ENCODE peak calls at places on chromosome 2, in four cellular contexts. X is pancreas; B is CD4-positive, CD25-positive, alpha-beta regulatory T cell; C is OCI-LY7. V is an unnamed sample.

GRCh38 chr2:151237422-151238012 is 24.1 kb downstream of the RBM43 start:
- DNase-seq in X (no peak), B (no peak), C (no peak), V (no peak)

GRCh38 chr2:28583899-28584553 is 88.2 kb downstream of the PLB1 start:
- DNase-seq in X (peak; percentile 68), B (peak; percentile 61), C (no peak), V (no peak)

GRCh38 chr2:166671831-166672230 is 177.8 kb upstream of the SCN7A start:
- DNase-seq in X (no peak), B (no peak), C (no peak), V (no peak)

GRCh38 chr2:493278-493677 is 183.9 kb downstream of the TMEM18 start:
- DNase-seq in X (no peak), B (no peak), C (no peak), V (no peak)

GRCh38 chr2:67486041-67486796 is 89.1 kb downstream of the ETAA1 start:
- DNase-seq in X (peak; percentile 44), B (no peak), C (no peak), V (no peak)

GRCh38 chr2:129443235-129443884 is 536.1 kb upstream of the RAB6C start:
- DNase-seq in X (no peak), B (no peak), C (peak; percentile 60), V (no peak)

GRCh38 chr2:46615555-46616487 is 136.5 kb downstream of the TMEM247 start:
- DNase-seq in X (peak; percentile 14), B (peak; percentile 33), C (peak; percentile 50), V (no peak)

GRCh38 chr2:226802573-226802972 is 3.0 kb upstream of the IRS1 start:
- DNase-seq in X (no peak), B (peak; percentile 82), C (peak; percentile 85), V (no peak)

GRCh38 chr2:120517790-120518469 is 172.0 kb downstream of the INHBB start:
- DNase-seq in X (no peak), B (no peak), C (no peak), V (no peak)

GRCh38 chr2:143458258-143458954 is 329.2 kb downstream of the ARHGAP15 start:
- DNase-seq in X (no peak), B (no peak), C (no peak), V (no peak)

GRCh38 chr2:33126552-33126951 is 179.8 kb downstream of the LTBP1 start:
- DNase-seq in X (no peak), B (no peak), C (no peak), V (no peak)

GRCh38 chr2:31238126-31238905 is 4.4 kb downstream of the EHD3 start:
- DNase-seq in X (no peak), B (no peak), C (no peak), V (no peak)

GRCh38 chr2:74880054-74880728 is 46.3 kb downstream of the HK2 start:
- DNase-seq in X (no peak), B (no peak), C (no peak), V (no peak)

GRCh38 chr2:118003396-118003824 is 10.5 kb downstream of the CCDC93 start:
- DNase-seq in X (peak; percentile 31), B (peak; percentile 88), C (peak; percentile 82), V (no peak)

GRCh38 chr2:162824319-162824718 is 14.2 kb downstream of the KCNH7 start:
- DNase-seq in X (no peak), B (no peak), C (no peak), V (no peak)

GRCh38 chr2:48543895-48544294 is 13.9 kb downstream of the STON1 start:
- DNase-seq in X (no peak), B (no peak), C (no peak), V (no peak)
- H3K27ac ChIP-seq in X (no peak overlapping the region), B (no peak overlapping the region), C (no peak overlapping the region), V (no peak overlapping the region)

GRCh38 chr2:96596596-96596995 is 41.5 kb downstream of the KANSL3 start:
- DNase-seq in X (no peak), B (no peak), C (no peak), V (no peak)

GRCh38 chr2:96604104-96604503 is 34.0 kb downstream of the KANSL3 start:
- DNase-seq in X (no peak), B (no peak), C (peak; percentile 23), V (no peak)

GRCh38 chr2:96599941-96600340 is 38.2 kb downstream of the KANSL3 start:
- DNase-seq in X (no peak), B (no peak), C (no peak), V (no peak)

GRCh38 chr2:96601382-96602292 is 36.5 kb downstream of the KANSL3 start:
- DNase-seq in X (peak; percentile 72), B (peak; percentile 27), C (no peak), V (no peak)

DNA sequence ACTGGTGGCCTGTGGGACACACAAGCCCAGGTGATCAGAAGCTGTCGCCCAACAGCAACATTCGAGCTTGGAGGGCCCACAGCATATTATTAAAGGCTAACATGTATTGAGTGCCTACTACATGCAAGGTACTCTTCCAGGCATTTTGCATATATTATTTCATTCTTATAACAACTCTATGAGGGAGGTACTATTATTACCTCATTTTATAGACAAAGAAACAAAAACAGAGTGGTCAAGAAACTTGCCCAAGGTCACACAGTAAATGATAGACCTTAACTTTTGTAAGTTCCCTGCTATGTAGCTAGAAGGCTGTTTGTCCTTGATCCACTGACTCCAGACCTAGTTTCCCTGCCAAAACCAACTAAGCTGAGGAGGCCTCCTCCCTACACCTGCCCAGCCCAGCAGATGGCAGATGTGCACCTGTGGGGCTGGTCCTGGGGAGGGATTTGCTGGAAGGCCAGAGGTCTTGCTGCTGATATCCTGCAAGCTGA is 35.7 kb downstream of the KANSL3 start:
- DNase-seq in X (peak; percentile 84), B (peak; percentile 53), C (peak; percentile 5), V (no peak)
- H3K27ac ChIP-seq in X (peak overlapping the region; percentile 65), B (no peak overlapping the region), C (no peak overlapping the region), V (no peak overlapping the region)

GRCh38 chr2:100766806-100767205 is 53.1 kb upstream of the NPAS2 start:
- DNase-seq in X (no peak), B (no peak), C (no peak), V (no peak)
- H3K27ac ChIP-seq in X (no peak overlapping the region), B (no peak overlapping the region), C (no peak overlapping the region), V (no peak overlapping the region)

GRCh38 chr2:106124787-106125549 is 69.1 kb downstream of the UXS1 start:
- DNase-seq in X (no peak), B (no peak), C (no peak), V (no peak)

GRCh38 chr2:106126705-106127281 is 67.3 kb downstream of the UXS1 start:
- DNase-seq in X (no peak), B (no peak), C (no peak), V (no peak)

GRCh38 chr2:106126295-106126694 is 67.8 kb downstream of the UXS1 start:
- DNase-seq in X (no peak), B (no peak), C (no peak), V (no peak)

GRCh38 chr2:106127282-106127771 is 66.8 kb downstream of the UXS1 start:
- DNase-seq in X (no peak), B (no peak), C (no peak), V (no peak)

DNA sequence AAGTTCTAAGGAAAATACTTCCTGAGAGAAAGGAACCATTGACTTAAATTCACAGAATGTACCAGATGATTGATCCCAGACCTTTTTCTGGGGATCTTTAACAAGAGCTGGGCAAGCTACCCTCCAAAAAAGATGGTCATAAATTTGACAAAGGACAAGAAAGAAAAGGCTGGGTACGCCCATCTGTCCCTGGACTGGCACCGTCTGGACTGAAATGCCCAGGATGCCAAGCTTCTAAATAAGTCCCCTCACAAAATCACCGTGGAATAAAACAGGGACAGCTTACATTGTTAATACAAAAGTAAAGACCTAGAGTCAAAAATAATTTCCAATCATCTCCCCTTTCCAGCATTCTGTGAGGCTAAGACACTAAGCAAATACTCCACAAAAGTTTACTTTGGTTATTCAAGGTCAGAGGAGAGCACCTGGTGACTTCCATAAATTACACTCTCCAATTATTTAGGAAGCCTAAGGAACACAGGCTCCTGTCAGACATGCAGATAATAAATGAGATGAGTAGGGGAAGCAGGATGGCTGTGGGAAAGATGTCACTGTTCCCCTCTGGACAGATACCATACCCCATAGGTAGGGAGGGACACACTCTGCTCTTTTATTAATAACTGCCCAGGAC is 69.9 kb downstream of the UXS1 start:
- DNase-seq in X (no peak), B (no peak), C (no peak), V (no peak)
- H3K27ac ChIP-seq in X (peak overlapping the region; percentile 87), B (no peak overlapping the region), C (no peak overlapping the region), V (no peak overlapping the region)

GRCh38 chr2:107592225-107592624 is 234.5 kb upstream of the RGPD4 start:
- DNase-seq in X (no peak), B (no peak), C (no peak), V (no peak)

GRCh38 chr2:107597507-107597906 is 229.2 kb upstream of the RGPD4 start:
- DNase-seq in X (no peak), B (no peak), C (no peak), V (no peak)

GRCh38 chr2:107591541-107591940 is 235.2 kb upstream of the RGPD4 start:
- DNase-seq in X (no peak), B (no peak), C (no peak), V (no peak)

DNA sequence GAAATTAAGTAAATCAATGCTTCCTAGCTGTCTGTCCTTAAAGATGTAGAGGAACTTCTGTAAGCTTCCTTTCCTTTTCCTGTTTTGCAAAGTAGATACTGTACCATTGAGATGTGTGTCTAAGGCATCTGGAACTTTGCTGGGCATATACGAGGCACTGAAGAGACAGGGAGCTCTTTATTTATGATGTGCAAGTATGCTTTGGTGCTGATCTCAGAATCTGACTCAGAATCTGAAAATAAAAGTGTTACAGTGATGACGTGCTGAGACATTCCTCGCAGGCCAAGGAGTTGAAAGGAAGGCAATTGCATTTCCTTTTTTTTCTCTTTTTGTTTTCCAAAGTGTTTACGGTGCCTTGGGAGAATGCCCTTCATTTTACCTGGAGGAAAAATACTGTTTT is 230.9 kb upstream of the RGPD4 start:
- DNase-seq in X (no peak), B (no peak), C (no peak), V (no peak)
- H3K27ac ChIP-seq in X (no peak overlapping the region), B (no peak overlapping the region), C (no peak overlapping the region), V (no peak overlapping the region)

DNA sequence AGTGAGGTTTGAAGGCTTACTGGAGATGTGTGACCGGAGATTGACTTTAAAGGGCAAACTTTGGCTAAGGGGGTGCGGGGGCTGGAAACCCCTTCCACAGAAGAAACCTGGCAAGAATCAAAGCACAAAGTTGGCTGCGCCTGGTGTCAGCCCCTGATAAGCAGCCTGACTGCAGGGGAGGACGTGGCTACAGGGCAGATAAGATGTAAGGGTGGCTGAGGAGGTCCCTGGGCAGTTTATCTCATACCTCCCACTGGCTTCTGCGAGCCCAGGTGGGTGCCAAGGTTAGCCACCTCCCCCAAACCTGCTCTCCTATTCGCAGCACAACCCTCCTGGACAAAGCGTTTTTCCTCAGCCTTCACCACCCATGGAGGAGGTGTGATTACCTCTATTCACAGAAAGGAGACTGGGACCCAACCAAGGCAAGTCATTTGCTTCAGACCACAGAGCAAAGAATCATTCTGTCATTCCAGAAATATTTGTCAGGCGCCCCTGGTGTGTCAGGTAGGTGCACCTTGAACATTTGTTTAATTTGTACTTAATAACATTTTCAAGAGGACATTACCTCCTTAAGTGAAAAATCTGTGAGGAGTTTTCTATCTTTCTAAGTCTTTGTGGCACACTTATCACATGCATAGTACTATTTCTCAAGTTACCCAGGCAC is 73.1 kb upstream of the IL1R1 start:
- DNase-seq in X (no peak), B (no peak), C (no peak), V (no peak)
- H3K27ac ChIP-seq in X (peak overlapping the region; percentile 87), B (no peak overlapping the region), C (no peak overlapping the region), V (no peak overlapping the region)

V was measured in naive thymus-derived CD4-positive, alpha-beta T cell.